ENCODE peak calls at places on chromosomes 16 and 17, in ten cellular contexts. S, E, U, T, C, P, H, Y, G and B are unnamed samples.

GRCh38 chr16:720507-720989 is 398 bp upstream of the ANTKMT start:
- DNase-seq in S (no peak), E (no peak), U (no peak), T (peak), C (peak), P (no peak), H (peak), Y (peak), G (no peak), B (no peak)

GRCh38 chr16:84071151-84071550 is 28.6 kb upstream of the SLC38A8 start:
- DNase-seq in S (no peak), E (no peak), U (no peak), T (no peak), C (no peak), P (no peak), H (no peak), Y (no peak), G (no peak), B (no peak)

GRCh38 chr16:14007460-14007859 is 63.7 kb upstream of the MRTFB start:
- DNase-seq in S (no peak), E (no peak), U (no peak), T (peak), C (no peak), P (no peak), H (peak), Y (no peak), G (peak), B (no peak)

GRCh38 chr17:74815671-74816370 is 39.7 kb upstream of the NAT9 start:
- DNase-seq in S (no peak), E (no peak), U (no peak), T (no peak), C (no peak), P (no peak), H (no peak), Y (peak), G (no peak), B (no peak)

GRCh38 chr16:71357681-71358080 is 842 bp upstream of the CALB2 start:
- DNase-seq in S (no peak), E (no peak), U (no peak), T (no peak), C (no peak), P (no peak), H (no peak), Y (peak), G (no peak), B (no peak)

GRCh38 chr17:42525221-42525620 is 10.8 kb upstream of the NAGLU start:
- DNase-seq in S (no peak), E (no peak), U (no peak), T (peak), C (no peak), P (no peak), H (no peak), Y (no peak), G (no peak), B (no peak)

GRCh38 chr17:64185101-64185500 is 55.2 kb upstream of the ERN1 start:
- DNase-seq in S (no peak), E (peak), U (no peak), T (no peak), C (no peak), P (no peak), H (no peak), Y (no peak), G (no peak), B (no peak)

GRCh38 chr17:16953841-16954240 is 18.1 kb downstream of the TNFRSF13B start:
- DNase-seq in S (no peak), E (no peak), U (no peak), T (no peak), C (no peak), P (no peak), H (no peak), Y (no peak), G (no peak), B (no peak)

GRCh38 chr17:521168-521525 is 168.5 kb upstream of the RPH3AL start:
- DNase-seq in S (no peak), E (no peak), U (no peak), T (peak), C (no peak), P (no peak), H (no peak), Y (no peak), G (no peak), B (no peak)

GRCh38 chr17:81329927-81330883 is 35.1 kb upstream of the SLC38A10 start:
- DNase-seq in S (no peak), E (no peak), U (no peak), T (no peak), C (no peak), P (peak), H (no peak), Y (peak), G (no peak), B (no peak)

GRCh38 chr17:55710410-55710809 is 12.3 kb downstream of the TMEM100 start:
- DNase-seq in S (peak), E (no peak), U (no peak), T (no peak), C (no peak), P (no peak), H (no peak), Y (no peak), G (no peak), B (no peak)